ENCODE peak calls at places on chromosomes 4 and X, in six cellular contexts. One of them, this sample, is unnamed.

GRCh38 chr4:52951016-52951415 is 88.9 kb downstream of the RASL11B start:
- DNase-seq in cardiac fibroblast: peak
- DNase-seq in fibroblast of lung: no peak
- DNase-seq in dermis blood vessel endothelial cell: peak
- DNase-seq in NCI-H2081: no peak
- DNase-seq in Calu3: no peak
- DNase-seq in this sample: no peak

GRCh38 chr4:101696276-101697010 is 94.1 kb upstream of the BANK1 start:
- DNase-seq in cardiac fibroblast: no peak
- DNase-seq in fibroblast of lung: no peak
- DNase-seq in dermis blood vessel endothelial cell: no peak
- DNase-seq in NCI-H2081: no peak
- DNase-seq in Calu3: no peak
- DNase-seq in this sample: no peak

GRCh38 chrX:31715675-31716074 is 643.8 kb upstream of the FTHL17 start:
- DNase-seq in cardiac fibroblast: peak
- DNase-seq in fibroblast of lung: no peak
- DNase-seq in dermis blood vessel endothelial cell: no peak
- DNase-seq in NCI-H2081: no peak
- DNase-seq in Calu3: peak
- DNase-seq in this sample: no peak

GRCh38 chr4:42570221-42570620 is 86.7 kb downstream of the ATP8A1 start:
- DNase-seq in cardiac fibroblast: no peak
- DNase-seq in fibroblast of lung: no peak
- DNase-seq in dermis blood vessel endothelial cell: no peak
- DNase-seq in NCI-H2081: peak
- DNase-seq in Calu3: no peak
- DNase-seq in this sample: no peak

GRCh38 chrX:130994671-130995070 is 63.5 kb upstream of the ARHGAP36 start:
- DNase-seq in cardiac fibroblast: peak
- DNase-seq in fibroblast of lung: no peak
- DNase-seq in dermis blood vessel endothelial cell: peak
- DNase-seq in NCI-H2081: no peak
- DNase-seq in Calu3: peak
- DNase-seq in this sample: no peak

GRCh38 chrX:71251456-71251973 is 2.4 kb downstream of the ZMYM3 start:
- DNase-seq in cardiac fibroblast: no peak
- DNase-seq in fibroblast of lung: no peak
- DNase-seq in dermis blood vessel endothelial cell: no peak
- DNase-seq in NCI-H2081: no peak
- DNase-seq in Calu3: no peak
- DNase-seq in this sample: no peak

GRCh38 chr4:169158860-169159259 is 111.9 kb downstream of the SH3RF1 start:
- DNase-seq in cardiac fibroblast: no peak
- DNase-seq in fibroblast of lung: no peak
- DNase-seq in dermis blood vessel endothelial cell: no peak
- DNase-seq in NCI-H2081: no peak
- DNase-seq in Calu3: no peak
- DNase-seq in this sample: no peak

GRCh38 chrX:107429090-107429489 is 20.4 kb upstream of the FRMPD3 start:
- DNase-seq in cardiac fibroblast: peak
- DNase-seq in fibroblast of lung: no peak
- DNase-seq in dermis blood vessel endothelial cell: peak
- DNase-seq in NCI-H2081: peak
- DNase-seq in Calu3: peak
- DNase-seq in this sample: no peak

GRCh38 chrX:154738013-154738738 is 12.7 kb downstream of the GAB3 start:
- DNase-seq in cardiac fibroblast: peak
- DNase-seq in fibroblast of lung: peak
- DNase-seq in dermis blood vessel endothelial cell: peak
- DNase-seq in NCI-H2081: no peak
- DNase-seq in Calu3: peak
- DNase-seq in this sample: peak

GRCh38 chr4:109703664-109704351 is 563 bp upstream of the CASP6 start:
- DNase-seq in cardiac fibroblast: no peak
- DNase-seq in fibroblast of lung: no peak
- DNase-seq in dermis blood vessel endothelial cell: peak
- DNase-seq in NCI-H2081: no peak
- DNase-seq in Calu3: no peak
- DNase-seq in this sample: peak

GRCh38 chr4:129144755-129145206 is 48.8 kb downstream of the C4orf33 start:
- DNase-seq in cardiac fibroblast: peak
- DNase-seq in fibroblast of lung: no peak
- DNase-seq in dermis blood vessel endothelial cell: peak
- DNase-seq in NCI-H2081: no peak
- DNase-seq in Calu3: no peak
- DNase-seq in this sample: no peak

GRCh38 chr4:74544655-74545361 is 99.9 kb downstream of the AREG start:
- DNase-seq in cardiac fibroblast: peak
- DNase-seq in fibroblast of lung: peak
- DNase-seq in dermis blood vessel endothelial cell: peak
- DNase-seq in NCI-H2081: no peak
- DNase-seq in Calu3: no peak
- DNase-seq in this sample: no peak

GRCh38 chr4:15929555-15929954 is 9.0 kb downstream of the FGFBP1 start:
- DNase-seq in cardiac fibroblast: no peak
- DNase-seq in fibroblast of lung: no peak
- DNase-seq in dermis blood vessel endothelial cell: no peak
- DNase-seq in NCI-H2081: no peak
- DNase-seq in Calu3: no peak
- DNase-seq in this sample: no peak

GRCh38 chr4:140448830-140449229 is 21.4 kb upstream of the CLGN start:
- DNase-seq in cardiac fibroblast: peak
- DNase-seq in fibroblast of lung: peak
- DNase-seq in dermis blood vessel endothelial cell: peak
- DNase-seq in NCI-H2081: peak
- DNase-seq in Calu3: no peak
- DNase-seq in this sample: no peak

GRCh38 chr4:155530290-155530689 is 136.4 kb upstream of the GUCY1A1 start:
- DNase-seq in cardiac fibroblast: no peak
- DNase-seq in fibroblast of lung: no peak
- DNase-seq in dermis blood vessel endothelial cell: no peak
- DNase-seq in NCI-H2081: peak
- DNase-seq in Calu3: peak
- DNase-seq in this sample: no peak

GRCh38 chr4:37528161-37528560 is 158.0 kb downstream of the RELL1 start:
- DNase-seq in cardiac fibroblast: no peak
- DNase-seq in fibroblast of lung: no peak
- DNase-seq in dermis blood vessel endothelial cell: no peak
- DNase-seq in NCI-H2081: no peak
- DNase-seq in Calu3: peak
- DNase-seq in this sample: no peak

GRCh38 chr4:10095296-10095991 is 21.2 kb downstream of the WDR1 start:
- DNase-seq in cardiac fibroblast: no peak
- DNase-seq in fibroblast of lung: no peak
- DNase-seq in dermis blood vessel endothelial cell: no peak
- DNase-seq in NCI-H2081: no peak
- DNase-seq in Calu3: no peak
- DNase-seq in this sample: no peak

GRCh38 chr4:74733760-74734159 is 60.6 kb downstream of the BTC start:
- DNase-seq in cardiac fibroblast: no peak
- DNase-seq in fibroblast of lung: no peak
- DNase-seq in dermis blood vessel endothelial cell: no peak
- DNase-seq in NCI-H2081: no peak
- DNase-seq in Calu3: no peak
- DNase-seq in this sample: no peak

GRCh38 chrX:129654652-129655546 is at the start of gene APLN:
- DNase-seq in cardiac fibroblast: peak
- DNase-seq in fibroblast of lung: peak
- DNase-seq in dermis blood vessel endothelial cell: peak
- DNase-seq in NCI-H2081: peak
- DNase-seq in Calu3: peak
- DNase-seq in this sample: peak

GRCh38 chr4:24405926-24406325 is 178.4 kb downstream of the DHX15 start:
- DNase-seq in cardiac fibroblast: no peak
- DNase-seq in fibroblast of lung: no peak
- DNase-seq in dermis blood vessel endothelial cell: no peak
- DNase-seq in NCI-H2081: no peak
- DNase-seq in Calu3: no peak
- DNase-seq in this sample: peak

GRCh38 chr4:129239088-129239487 is 143.1 kb downstream of the C4orf33 start:
- DNase-seq in cardiac fibroblast: peak
- DNase-seq in fibroblast of lung: no peak
- DNase-seq in dermis blood vessel endothelial cell: no peak
- DNase-seq in NCI-H2081: no peak
- DNase-seq in Calu3: no peak
- DNase-seq in this sample: no peak

GRCh38 chr4:168585168-168586091 is 88.6 kb downstream of the PALLD start:
- DNase-seq in cardiac fibroblast: peak
- DNase-seq in fibroblast of lung: peak
- DNase-seq in dermis blood vessel endothelial cell: peak
- DNase-seq in NCI-H2081: peak
- DNase-seq in Calu3: peak
- DNase-seq in this sample: peak

GRCh38 chrX:126670258-126670657 is 117.6 kb upstream of the DCAF12L1 start:
- DNase-seq in cardiac fibroblast: no peak
- DNase-seq in fibroblast of lung: no peak
- DNase-seq in dermis blood vessel endothelial cell: no peak
- DNase-seq in NCI-H2081: no peak
- DNase-seq in Calu3: no peak
- DNase-seq in this sample: no peak

This sample was measured in foreskin melanocyte.